ENCODE peak calls at places on chromosomes 2 and 18, in nine cellular contexts. One of them, this sample, is unnamed.

GRCh38 chr2:230697676-230698075 is 15.0 kb upstream of the CAB39 start:
- DNase-seq in A673: no peak
- DNase-seq in fibroblast of lung: no peak
- DNase-seq in GM10248: no peak
- DNase-seq in body of pancreas: no peak
- DNase-seq in WTC11: no peak
- DNase-seq in CD14-positive monocyte: no peak
- DNase-seq in GM12865: no peak
- DNase-seq in breast epithelium: no peak
- DNase-seq in this sample: no peak

GRCh38 chr2:216768908-216769401 is 73.6 kb upstream of the IGFBP5 start:
- DNase-seq in A673: no peak
- DNase-seq in fibroblast of lung: no peak
- DNase-seq in GM10248: no peak
- DNase-seq in body of pancreas: no peak
- DNase-seq in WTC11: peak; percentile 31
- DNase-seq in CD14-positive monocyte: no peak
- DNase-seq in GM12865: no peak
- DNase-seq in breast epithelium: no peak
- DNase-seq in this sample: no peak

GRCh38 chr2:145488571-145488970 is 968.7 kb upstream of the ZEB2 start:
- DNase-seq in A673: peak; percentile 55
- DNase-seq in fibroblast of lung: no peak
- DNase-seq in GM10248: no peak
- DNase-seq in body of pancreas: no peak
- DNase-seq in WTC11: no peak
- DNase-seq in CD14-positive monocyte: no peak
- DNase-seq in GM12865: no peak
- DNase-seq in breast epithelium: no peak
- DNase-seq in this sample: no peak

GRCh38 chr2:191905336-191905735 is 58.4 kb upstream of the CAVIN2 start:
- DNase-seq in A673: no peak
- DNase-seq in fibroblast of lung: no peak
- DNase-seq in GM10248: no peak
- DNase-seq in body of pancreas: no peak
- DNase-seq in WTC11: no peak
- DNase-seq in CD14-positive monocyte: no peak
- DNase-seq in GM12865: no peak
- DNase-seq in breast epithelium: no peak
- DNase-seq in this sample: no peak

GRCh38 chr2:66686768-66687167 is 251.8 kb downstream of the MEIS1 start:
- DNase-seq in A673: peak; percentile 35
- DNase-seq in fibroblast of lung: peak; percentile 73
- DNase-seq in GM10248: no peak
- DNase-seq in body of pancreas: no peak
- DNase-seq in WTC11: no peak
- DNase-seq in CD14-positive monocyte: no peak
- DNase-seq in GM12865: no peak
- DNase-seq in breast epithelium: no peak
- DNase-seq in this sample: no peak

GRCh38 chr2:219469186-219469724 is 29.4 kb upstream of the GMPPA start:
- DNase-seq in A673: no peak
- DNase-seq in fibroblast of lung: peak; percentile 40
- DNase-seq in GM10248: no peak
- DNase-seq in body of pancreas: no peak
- DNase-seq in WTC11: no peak
- DNase-seq in CD14-positive monocyte: no peak
- DNase-seq in GM12865: no peak
- DNase-seq in breast epithelium: no peak
- DNase-seq in this sample: no peak

GRCh38 chr2:33153008-33153407 is 206.3 kb downstream of the LTBP1 start:
- DNase-seq in A673: no peak
- DNase-seq in fibroblast of lung: peak; percentile 86
- DNase-seq in GM10248: no peak
- DNase-seq in body of pancreas: no peak
- DNase-seq in WTC11: no peak
- DNase-seq in CD14-positive monocyte: no peak
- DNase-seq in GM12865: no peak
- DNase-seq in breast epithelium: no peak
- DNase-seq in this sample: no peak

GRCh38 chr2:29452036-29452435 is 336.8 kb downstream of the CLIP4 start:
- DNase-seq in A673: no peak
- DNase-seq in fibroblast of lung: no peak
- DNase-seq in GM10248: no peak
- DNase-seq in body of pancreas: no peak
- DNase-seq in WTC11: no peak
- DNase-seq in CD14-positive monocyte: no peak
- DNase-seq in GM12865: no peak
- DNase-seq in breast epithelium: no peak
- DNase-seq in this sample: no peak

GRCh38 chr2:27049422-27050280 is 1.8 kb upstream of the AGBL5 start:
- DNase-seq in A673: no peak
- DNase-seq in fibroblast of lung: no peak
- DNase-seq in GM10248: peak; percentile 85
- DNase-seq in body of pancreas: peak; percentile 58
- DNase-seq in WTC11: no peak
- DNase-seq in CD14-positive monocyte: no peak
- DNase-seq in GM12865: peak; percentile 81
- DNase-seq in breast epithelium: no peak
- DNase-seq in this sample: peak; percentile 82

GRCh38 chr18:32770181-32770650 is 2.6 kb downstream of the KLHL14 start:
- DNase-seq in A673: no peak
- DNase-seq in fibroblast of lung: no peak
- DNase-seq in GM10248: peak; percentile 17
- DNase-seq in body of pancreas: peak; percentile 11
- DNase-seq in WTC11: peak; percentile 29
- DNase-seq in CD14-positive monocyte: no peak
- DNase-seq in GM12865: no peak
- DNase-seq in breast epithelium: no peak
- DNase-seq in this sample: peak; percentile 28

GRCh38 chr2:132662742-132663141 is 7.3 kb downstream of the LYPD1 start:
- DNase-seq in A673: no peak
- DNase-seq in fibroblast of lung: peak; percentile 63
- DNase-seq in GM10248: no peak
- DNase-seq in body of pancreas: no peak
- DNase-seq in WTC11: no peak
- DNase-seq in CD14-positive monocyte: no peak
- DNase-seq in GM12865: no peak
- DNase-seq in breast epithelium: no peak
- DNase-seq in this sample: no peak

GRCh38 chr2:138974651-138975050 is 194.5 kb upstream of the NXPH2 start:
- DNase-seq in A673: no peak
- DNase-seq in fibroblast of lung: no peak
- DNase-seq in GM10248: no peak
- DNase-seq in body of pancreas: no peak
- DNase-seq in WTC11: no peak
- DNase-seq in CD14-positive monocyte: no peak
- DNase-seq in GM12865: no peak
- DNase-seq in breast epithelium: no peak
- DNase-seq in this sample: no peak

GRCh38 chr2:72718906-72719305 is 106.9 kb downstream of the EXOC6B start:
- DNase-seq in A673: no peak
- DNase-seq in fibroblast of lung: peak; percentile 42
- DNase-seq in GM10248: no peak
- DNase-seq in body of pancreas: no peak
- DNase-seq in WTC11: no peak
- DNase-seq in CD14-positive monocyte: no peak
- DNase-seq in GM12865: no peak
- DNase-seq in breast epithelium: no peak
- DNase-seq in this sample: no peak

GRCh38 chr2:186624276-186624675 is 34.4 kb downstream of the ITGAV start:
- DNase-seq in A673: no peak
- DNase-seq in fibroblast of lung: no peak
- DNase-seq in GM10248: no peak
- DNase-seq in body of pancreas: no peak
- DNase-seq in WTC11: no peak
- DNase-seq in CD14-positive monocyte: no peak
- DNase-seq in GM12865: no peak
- DNase-seq in breast epithelium: no peak
- DNase-seq in this sample: no peak

GRCh38 chr2:190912731-190913130 is 32.1 kb downstream of the GLS start:
- DNase-seq in A673: no peak
- DNase-seq in fibroblast of lung: peak; percentile 36
- DNase-seq in GM10248: no peak
- DNase-seq in body of pancreas: no peak
- DNase-seq in WTC11: no peak
- DNase-seq in CD14-positive monocyte: no peak
- DNase-seq in GM12865: no peak
- DNase-seq in breast epithelium: no peak
- DNase-seq in this sample: no peak

GRCh38 chr2:239152239-239152915 is 248.4 kb downstream of the HDAC4 start:
- DNase-seq in A673: no peak
- DNase-seq in fibroblast of lung: no peak
- DNase-seq in GM10248: no peak
- DNase-seq in body of pancreas: no peak
- DNase-seq in WTC11: no peak
- DNase-seq in CD14-positive monocyte: no peak
- DNase-seq in GM12865: no peak
- DNase-seq in breast epithelium: peak; percentile 49
- DNase-seq in this sample: no peak

GRCh38 chr2:172345951-172346555 is 81.3 kb upstream of the ITGA6 start:
- DNase-seq in A673: peak; percentile 85
- DNase-seq in fibroblast of lung: no peak
- DNase-seq in GM10248: no peak
- DNase-seq in body of pancreas: no peak
- DNase-seq in WTC11: no peak
- DNase-seq in CD14-positive monocyte: no peak
- DNase-seq in GM12865: no peak
- DNase-seq in breast epithelium: no peak
- DNase-seq in this sample: no peak

GRCh38 chr2:86249176-86249842 is 50.1 kb downstream of the MRPL35 start:
- DNase-seq in A673: no peak
- DNase-seq in fibroblast of lung: peak; percentile 65
- DNase-seq in GM10248: peak; percentile 47
- DNase-seq in body of pancreas: peak; percentile 26
- DNase-seq in WTC11: no peak
- DNase-seq in CD14-positive monocyte: no peak
- DNase-seq in GM12865: peak; percentile 81
- DNase-seq in breast epithelium: no peak
- DNase-seq in this sample: no peak

GRCh38 chr2:230872968-230873669 is 8.4 kb downstream of the ITM2C start:
- DNase-seq in A673: no peak
- DNase-seq in fibroblast of lung: no peak
- DNase-seq in GM10248: peak; percentile 87
- DNase-seq in body of pancreas: no peak
- DNase-seq in WTC11: no peak
- DNase-seq in CD14-positive monocyte: no peak
- DNase-seq in GM12865: peak; percentile 94
- DNase-seq in breast epithelium: peak; percentile 39
- DNase-seq in this sample: peak; percentile 83

GRCh38 chr2:70767699-70768584 is at the start of gene ADD2:
- DNase-seq in A673: peak; percentile 68
- DNase-seq in fibroblast of lung: peak; percentile 12
- DNase-seq in GM10248: peak; percentile 48
- DNase-seq in body of pancreas: peak; percentile 33
- DNase-seq in WTC11: peak; percentile 74
- DNase-seq in CD14-positive monocyte: peak; percentile 50
- DNase-seq in GM12865: peak; percentile 24
- DNase-seq in breast epithelium: no peak
- DNase-seq in this sample: peak; percentile 76
- TF ChIP-seq CTCF in A673: peak; percentile 48
- TF ChIP-seq CTCF in fibroblast of lung: no peak
- TF ChIP-seq CTCF in GM10248: peak; percentile 39
- TF ChIP-seq CTCF in body of pancreas: peak; percentile 17
- TF ChIP-seq CTCF in WTC11: peak; percentile 25
- TF ChIP-seq CTCF in CD14-positive monocyte: peak; percentile 27
- TF ChIP-seq CTCF in GM12865: peak; percentile 16
- TF ChIP-seq CTCF in breast epithelium: no peak
- TF ChIP-seq CTCF in this sample: no peak

DNA sequence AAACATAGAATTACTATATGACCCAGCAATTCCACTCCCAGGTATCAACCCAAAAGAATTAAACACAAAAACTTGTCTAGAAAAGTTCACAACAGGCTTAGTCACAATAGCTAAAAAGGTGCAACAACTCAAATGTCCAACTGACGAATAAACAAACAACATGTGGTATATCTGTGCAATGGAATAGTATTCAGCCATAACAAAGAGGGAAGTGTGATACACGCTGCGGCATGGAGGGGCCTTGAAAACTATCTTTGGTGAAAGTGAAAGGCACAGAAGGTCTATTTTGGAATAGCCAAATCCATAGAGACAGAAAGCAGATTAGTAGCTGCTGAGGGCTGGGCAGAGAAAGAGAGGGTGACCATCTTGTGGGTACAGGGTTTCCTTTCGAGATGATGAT is 72.1 kb downstream of the DDX1 start:
- DNase-seq in A673: no peak
- DNase-seq in fibroblast of lung: no peak
- DNase-seq in GM10248: no peak
- DNase-seq in body of pancreas: no peak
- DNase-seq in WTC11: no peak
- DNase-seq in CD14-positive monocyte: no peak
- DNase-seq in GM12865: no peak
- DNase-seq in breast epithelium: no peak
- DNase-seq in this sample: no peak
- TF ChIP-seq CTCF in A673: no peak
- TF ChIP-seq CTCF in fibroblast of lung: no peak
- TF ChIP-seq CTCF in GM10248: no peak
- TF ChIP-seq CTCF in body of pancreas: no peak
- TF ChIP-seq CTCF in WTC11: no peak
- TF ChIP-seq CTCF in CD14-positive monocyte: no peak
- TF ChIP-seq CTCF in GM12865: no peak
- TF ChIP-seq CTCF in breast epithelium: no peak
- TF ChIP-seq CTCF in this sample: no peak

DNA sequence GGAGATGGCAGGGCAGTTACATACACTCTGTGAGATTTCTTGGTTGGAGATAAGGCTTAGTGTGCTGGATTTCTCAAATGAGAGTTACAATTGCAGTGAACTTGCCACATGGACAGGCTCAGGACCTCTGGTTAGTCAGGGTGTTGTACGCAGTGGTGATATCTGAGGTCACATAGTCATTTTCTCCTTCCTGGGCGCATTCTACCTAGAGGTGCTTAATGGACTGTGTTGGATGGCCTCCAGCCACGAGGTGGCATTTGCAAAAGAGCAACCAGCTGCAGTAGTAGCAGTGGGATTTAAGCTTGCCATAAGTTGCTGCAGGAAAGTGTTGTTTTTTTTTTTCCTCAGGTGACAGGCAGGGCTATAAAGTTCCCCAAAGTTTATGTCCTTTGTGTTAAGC is 173.8 kb upstream of the TMEM200C start:
- DNase-seq in A673: no peak
- DNase-seq in fibroblast of lung: no peak
- DNase-seq in GM10248: no peak
- DNase-seq in body of pancreas: no peak
- DNase-seq in WTC11: no peak
- DNase-seq in CD14-positive monocyte: no peak
- DNase-seq in GM12865: no peak
- DNase-seq in breast epithelium: no peak
- DNase-seq in this sample: no peak
- TF ChIP-seq CTCF in A673: no peak
- TF ChIP-seq CTCF in fibroblast of lung: no peak
- TF ChIP-seq CTCF in GM10248: no peak
- TF ChIP-seq CTCF in body of pancreas: no peak
- TF ChIP-seq CTCF in WTC11: no peak
- TF ChIP-seq CTCF in CD14-positive monocyte: no peak
- TF ChIP-seq CTCF in GM12865: no peak
- TF ChIP-seq CTCF in breast epithelium: no peak
- TF ChIP-seq CTCF in this sample: no peak

DNA sequence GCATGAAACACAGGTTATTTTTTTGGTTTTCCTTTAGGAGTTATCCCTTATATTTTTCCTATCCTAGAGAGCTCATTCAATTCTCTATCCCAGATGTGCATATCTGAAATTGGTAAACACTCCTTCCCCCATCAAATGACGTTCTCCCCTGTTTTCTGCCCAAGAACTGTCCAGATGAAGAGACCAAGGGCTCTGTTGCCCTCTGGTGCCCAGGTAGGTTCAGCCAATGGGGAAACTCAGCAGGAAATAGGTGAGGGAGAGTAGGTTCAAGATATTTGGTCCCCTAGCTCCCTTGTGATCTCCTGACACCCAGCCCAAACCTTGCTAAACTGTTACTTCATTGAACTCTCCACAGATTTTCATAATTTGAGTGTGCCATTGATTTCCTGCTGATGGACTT is 14.1 kb upstream of the INO80C start:
- DNase-seq in A673: no peak
- DNase-seq in fibroblast of lung: no peak
- DNase-seq in GM10248: no peak
- DNase-seq in body of pancreas: no peak
- DNase-seq in WTC11: no peak
- DNase-seq in CD14-positive monocyte: no peak
- DNase-seq in GM12865: peak; percentile 27
- DNase-seq in breast epithelium: no peak
- DNase-seq in this sample: no peak
- TF ChIP-seq CTCF in A673: no peak
- TF ChIP-seq CTCF in fibroblast of lung: no peak
- TF ChIP-seq CTCF in GM10248: peak; percentile 16
- TF ChIP-seq CTCF in body of pancreas: peak; percentile 42
- TF ChIP-seq CTCF in WTC11: no peak
- TF ChIP-seq CTCF in CD14-positive monocyte: no peak
- TF ChIP-seq CTCF in GM12865: peak; percentile 26
- TF ChIP-seq CTCF in breast epithelium: no peak
- TF ChIP-seq CTCF in this sample: peak; percentile 15